ENCODE peak calls at places on chromosome 14, in ten cellular contexts. C is tibial artery, G is stomach, P is upper lobe of right lung, F is fibroblast of pulmonary artery, W is epithelial cell of esophagus, Q is left lung, A is HL-60, N is H1, M is fibroblast of mammary gland. X is an unnamed sample.

GRCh38 chr14:32933943-32934890 is 4.5 kb upstream of the NPAS3 start:
- DNase-seq in C (no peak), G (no peak), P (no peak), F (peak), W (no peak), Q (peak), A (no peak), N (no peak), M (peak), X (peak)

GRCh38 chr14:82905762-82906161 is 1372.1 kb upstream of the SEL1L start:
- DNase-seq in C (no peak), G (no peak), P (no peak), F (no peak), W (no peak), Q (no peak), A (no peak), N (no peak), M (no peak), X (no peak)

GRCh38 chr14:59254911-59255545 is 66.6 kb downstream of the DAAM1 start:
- DNase-seq in C (peak), G (no peak), P (no peak), F (peak), W (no peak), Q (no peak), A (no peak), N (no peak), M (peak), X (peak)

GRCh38 chr14:33962016-33962415 is 11.1 kb upstream of the EGLN3 start:
- DNase-seq in C (no peak), G (no peak), P (no peak), F (no peak), W (no peak), Q (no peak), A (no peak), N (no peak), M (no peak), X (no peak)

GRCh38 chr14:21101802-21102413 is 1.0 kb downstream of the TMEM253 start:
- DNase-seq in C (no peak), G (no peak), P (no peak), F (no peak), W (peak), Q (no peak), A (no peak), N (no peak), M (no peak), X (no peak)

GRCh38 chr14:105065280-105066228 is at the start of gene GPR132:
- DNase-seq in C (no peak), G (peak), P (peak), F (peak), W (peak), Q (peak), A (peak), N (no peak), M (no peak), X (no peak)

GRCh38 chr14:66330916-66331315 is 155.3 kb upstream of the CCDC196 start:
- DNase-seq in C (no peak), G (no peak), P (no peak), F (peak), W (peak), Q (no peak), A (no peak), N (no peak), M (peak), X (no peak)

GRCh38 chr14:56821177-56821576 is 10.9 kb upstream of the OTX2 start:
- DNase-seq in C (no peak), G (no peak), P (no peak), F (no peak), W (no peak), Q (no peak), A (no peak), N (no peak), M (no peak), X (no peak)

GRCh38 chr14:54807428-54807827 is 95.2 kb downstream of the GCH1 start:
- DNase-seq in C (no peak), G (no peak), P (no peak), F (peak), W (no peak), Q (no peak), A (no peak), N (no peak), M (no peak), X (no peak)

GRCh38 chr14:93747102-93747501 is 41.2 kb downstream of the PRIMA1 start:
- DNase-seq in C (no peak), G (no peak), P (no peak), F (no peak), W (no peak), Q (no peak), A (no peak), N (no peak), M (no peak), X (no peak)

GRCh38 chr14:89000007-89000942 is 175.8 kb downstream of the TTC8 start:
- DNase-seq in C (no peak), G (peak), P (peak), F (peak), W (peak), Q (peak), A (peak), N (no peak), M (peak), X (peak)

GRCh38 chr14:35331605-35332516 is 39.7 kb downstream of the PSMA6 start:
- DNase-seq in C (no peak), G (peak), P (peak), F (peak), W (peak), Q (peak), A (no peak), N (no peak), M (peak), X (peak)

GRCh38 chr14:104146651-104147345 is 8.4 kb downstream of the KIF26A start:
- DNase-seq in C (no peak), G (no peak), P (peak), F (no peak), W (no peak), Q (peak), A (no peak), N (no peak), M (no peak), X (no peak)

GRCh38 chr14:94458096-94458495 is 5.5 kb upstream of the SERPINA11 start:
- DNase-seq in C (no peak), G (no peak), P (no peak), F (no peak), W (no peak), Q (no peak), A (no peak), N (no peak), M (no peak), X (no peak)

GRCh38 chr14:42222924-42223471 is 616.3 kb downstream of the LRFN5 start:
- DNase-seq in C (peak), G (no peak), P (no peak), F (peak), W (peak), Q (no peak), A (no peak), N (no peak), M (peak), X (peak)

GRCh38 chr14:52015411-52016030 is 26.2 kb downstream of the RTRAF start:
- DNase-seq in C (no peak), G (peak), P (no peak), F (no peak), W (peak), Q (no peak), A (no peak), N (no peak), M (no peak), X (peak)

GRCh38 chr14:66944872-66945271 is 244.4 kb upstream of the GARIN2 start:
- DNase-seq in C (no peak), G (no peak), P (no peak), F (peak), W (peak), Q (no peak), A (no peak), N (no peak), M (peak), X (peak)

GRCh38 chr14:71647086-71647784 is 285.0 kb upstream of the RGS6 start:
- DNase-seq in C (no peak), G (peak), P (no peak), F (no peak), W (peak), Q (no peak), A (no peak), N (peak), M (no peak), X (no peak)

GRCh38 chr14:37603688-37604251 is 8.3 kb downstream of the TTC6 start:
- DNase-seq in C (no peak), G (no peak), P (no peak), F (no peak), W (no peak), Q (no peak), A (no peak), N (no peak), M (no peak), X (no peak)

GRCh38 chr14:100825691-100826331 is at the start of gene MEG3:
- DNase-seq in C (peak), G (no peak), P (no peak), F (peak), W (peak), Q (no peak), A (no peak), N (no peak), M (peak), X (peak)

GRCh38 chr14:55889124-55889523 is 229.1 kb upstream of the PELI2 start:
- DNase-seq in C (no peak), G (peak), P (no peak), F (no peak), W (peak), Q (no peak), A (no peak), N (no peak), M (no peak), X (no peak)

GRCh38 chr14:70857499-70857895 is 48.2 kb upstream of the MAP3K9 start:
- DNase-seq in C (no peak), G (no peak), P (no peak), F (no peak), W (no peak), Q (no peak), A (no peak), N (no peak), M (peak), X (peak)

GRCh38 chr14:66483322-66483721 is 2.8 kb upstream of the CCDC196 start:
- DNase-seq in C (no peak), G (no peak), P (no peak), F (peak), W (peak), Q (no peak), A (no peak), N (no peak), M (peak), X (no peak)

GRCh38 chr14:83170165-83170564 is 1636.5 kb upstream of the SEL1L start:
- DNase-seq in C (no peak), G (no peak), P (no peak), F (no peak), W (peak), Q (no peak), A (no peak), N (no peak), M (no peak), X (no peak)

GRCh38 chr14:104400355-104400754 is 179.2 kb upstream of the C14orf180 start:
- DNase-seq in C (no peak), G (no peak), P (no peak), F (no peak), W (no peak), Q (no peak), A (no peak), N (no peak), M (no peak), X (no peak)

GRCh38 chr14:37658174-37658573 is 62.7 kb downstream of the TTC6 start:
- DNase-seq in C (no peak), G (no peak), P (no peak), F (no peak), W (no peak), Q (no peak), A (no peak), N (no peak), M (no peak), X (no peak)

GRCh38 chr14:60662987-60663386 is 13.7 kb upstream of the SIX1 start:
- DNase-seq in C (no peak), G (no peak), P (no peak), F (no peak), W (no peak), Q (no peak), A (no peak), N (no peak), M (no peak), X (no peak)

DNA sequence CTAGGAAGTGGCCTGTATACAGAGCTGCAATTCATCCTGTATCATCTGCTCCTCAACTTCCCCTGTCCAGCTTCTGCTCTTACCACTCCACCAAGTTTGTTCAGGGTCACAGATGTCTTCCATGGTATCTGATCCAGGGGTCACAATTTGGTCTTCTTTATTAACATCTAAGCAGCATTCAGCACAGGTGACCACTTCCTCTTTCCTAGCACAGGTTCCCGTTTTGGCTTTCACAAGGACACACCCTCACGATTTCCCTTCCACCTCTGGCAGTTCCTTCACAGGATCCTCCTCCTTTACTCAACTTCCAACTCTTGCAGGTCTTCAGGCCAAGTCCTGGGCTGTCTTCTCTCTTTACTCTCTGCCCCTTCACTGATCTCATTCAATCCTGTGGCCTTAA is 93.6 kb downstream of the TTC7B start:
- DNase-seq in C (no peak), G (no peak), P (no peak), F (no peak), W (no peak), Q (no peak), A (peak), N (no peak), M (no peak), X (no peak)
- H3K4me3 ChIP-seq in C (no peak), G (no peak), P (no peak), F (no peak), W (no peak), Q (no peak), A (no peak), N (no peak), M (no peak), X (no peak)

GRCh38 chr14:77154421-77154820 is 12.8 kb upstream of the ZDHHC22 start:
- DNase-seq in C (no peak), G (no peak), P (no peak), F (no peak), W (no peak), Q (no peak), A (no peak), N (no peak), M (no peak), X (no peak)

GRCh38 chr14:77155083-77155482 is 13.5 kb upstream of the ZDHHC22 start:
- DNase-seq in C (no peak), G (no peak), P (no peak), F (no peak), W (no peak), Q (no peak), A (no peak), N (no peak), M (no peak), X (no peak)

GRCh38 chr14:77151245-77151644 is 9.7 kb upstream of the ZDHHC22 start:
- DNase-seq in C (no peak), G (no peak), P (no peak), F (peak), W (peak), Q (no peak), A (no peak), N (no peak), M (peak), X (peak)

GRCh38 chr14:77153802-77154201 is 12.2 kb upstream of the ZDHHC22 start:
- DNase-seq in C (no peak), G (no peak), P (no peak), F (no peak), W (no peak), Q (no peak), A (no peak), N (no peak), M (no peak), X (no peak)

GRCh38 chr14:77151918-77152588 is 10.5 kb upstream of the ZDHHC22 start:
- DNase-seq in C (no peak), G (no peak), P (no peak), F (peak), W (peak), Q (no peak), A (no peak), N (no peak), M (peak), X (peak)
- TF ChIP-seq CTCF in C (no peak), G (no peak), P (no peak), F (peak), W (peak), Q (no peak), A (no peak), N (no peak), M (peak), X (peak)

GRCh38 chr14:95877633-95878032 is 1.0 kb downstream of the TUNAR start:
- DNase-seq in C (no peak), G (no peak), P (no peak), F (no peak), W (no peak), Q (no peak), A (no peak), N (no peak), M (no peak), X (no peak)
- H3K4me3 ChIP-seq in C (no peak), G (no peak), P (no peak), F (no peak), W (no peak), Q (no peak), A (no peak), N (peak), M (no peak), X (no peak)

DNA sequence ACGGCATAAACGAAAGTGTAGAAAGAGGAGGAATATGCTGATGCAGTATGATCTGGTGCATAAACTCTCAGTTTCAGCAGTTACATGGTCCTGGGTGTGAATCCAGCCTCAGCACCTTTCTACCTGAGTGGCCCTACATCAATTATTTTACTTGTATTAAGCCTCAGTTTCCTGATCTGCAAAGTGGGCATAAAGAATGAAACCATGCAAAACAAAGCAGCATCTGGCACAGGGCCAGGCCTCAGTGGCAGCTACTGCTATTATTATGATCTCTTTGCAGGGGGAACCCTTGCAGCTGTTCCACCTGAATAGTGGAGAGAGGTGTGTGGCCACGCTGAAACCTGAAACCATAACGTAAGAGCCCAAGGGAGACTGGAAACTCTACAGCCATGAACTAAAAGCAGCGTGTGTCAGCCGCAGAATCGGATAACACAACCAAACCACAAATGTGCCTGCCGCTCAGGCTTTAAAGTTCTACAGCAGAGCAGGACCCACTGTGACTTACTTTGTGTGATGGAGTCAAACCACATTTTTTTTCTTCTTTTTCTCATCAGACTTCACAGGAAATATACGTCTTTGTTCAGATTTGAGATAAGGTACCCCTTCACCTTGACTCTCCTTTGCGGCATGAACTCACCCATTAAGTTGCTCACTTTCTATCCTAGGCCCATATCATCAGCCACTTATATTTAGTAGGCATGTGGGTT is 29.2 kb upstream of the FOS start:
- DNase-seq in C (no peak), G (peak), P (peak), F (no peak), W (peak), Q (no peak), A (no peak), N (no peak), M (no peak), X (peak)
- TF ChIP-seq CTCF in C (no peak), G (no peak), P (no peak), F (no peak), W (no peak), Q (no peak), A (no peak), N (no peak), M (no peak), X (no peak)

DNA sequence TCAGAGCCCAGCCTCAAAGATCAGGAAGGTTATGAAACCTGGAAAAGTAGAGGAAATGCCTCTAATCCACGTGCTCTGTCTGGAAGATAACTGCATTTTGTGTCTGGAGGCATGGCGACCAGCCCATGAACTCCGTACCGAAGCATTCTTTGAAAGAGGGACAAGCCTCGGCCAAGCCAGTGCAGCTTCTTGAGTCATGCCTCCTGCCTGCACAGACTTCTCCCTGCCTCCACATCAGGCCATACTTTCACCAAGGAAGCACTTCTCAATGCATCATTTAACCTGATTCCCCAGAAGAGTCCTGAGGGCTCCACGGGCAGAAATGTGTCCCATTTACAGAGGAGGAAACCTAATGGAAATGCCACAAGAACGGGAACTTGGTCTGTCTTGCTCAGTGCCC is 3.4 kb downstream of the ACTN1 start:
- DNase-seq in C (no peak), G (no peak), P (no peak), F (peak), W (peak), Q (no peak), A (no peak), N (no peak), M (peak), X (peak)
- H3K4me3 ChIP-seq in C (peak), G (peak), P (no peak), F (peak), W (no peak), Q (no peak), A (no peak), N (no peak), M (peak), X (peak)

DNA sequence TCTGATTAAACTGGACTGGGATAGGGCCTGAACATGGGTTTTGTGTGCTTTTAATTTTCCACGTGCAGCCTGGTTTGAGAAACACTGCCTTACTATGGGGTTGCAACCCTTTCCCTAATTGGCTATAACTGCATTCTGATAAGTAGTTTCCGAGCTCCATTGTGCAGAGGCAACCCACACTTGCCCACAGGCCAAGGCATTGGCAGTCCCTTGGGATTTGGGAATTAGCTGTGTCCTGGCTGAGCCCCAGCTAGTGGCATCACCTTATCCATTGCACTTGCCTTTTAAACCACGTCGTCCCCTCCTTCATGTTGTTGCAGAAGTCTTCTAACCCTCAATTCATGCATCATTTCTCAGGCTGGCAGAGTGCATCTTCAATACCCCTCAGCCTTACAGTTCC is 10.2 kb downstream of the VCPKMT start:
- DNase-seq in C (no peak), G (no peak), P (no peak), F (no peak), W (no peak), Q (no peak), A (no peak), N (no peak), M (no peak), X (no peak)
- TF ChIP-seq CTCF in C (no peak), G (no peak), P (no peak), F (no peak), W (no peak), Q (no peak), A (no peak), N (no peak), M (no peak), X (no peak)

GRCh38 chr14:61751475-61751989 is 10.7 kb upstream of the SNAPC1 start:
- DNase-seq in C (no peak), G (no peak), P (no peak), F (no peak), W (no peak), Q (no peak), A (no peak), N (no peak), M (no peak), X (peak)
- H3K4me3 ChIP-seq in C (peak), G (peak), P (peak), F (no peak), W (peak), Q (peak), A (peak), N (peak), M (no peak), X (peak)